ENCODE peak calls at places on chromosomes 12 and 14, in ten cellular contexts. H, W, K, Y, S, N, R, L, T and F are unnamed samples.

GRCh38 chr12:14942532-14942931 is 4.2 kb upstream of the ERP27 start:
- DNase-seq in R (no peak), T (no peak), K (no peak), W (no peak), H (no peak), L (no peak), S (no peak), Y (no peak), N (no peak), F (no peak)

GRCh38 chr12:65055874-65056273 is 65.2 kb downstream of the WIF1 start:
- DNase-seq in Y (no peak), H (no peak), S (no peak), K (no peak), L (no peak), T (no peak), W (no peak), R (no peak), N (no peak), F (no peak)

GRCh38 chr14:28163261-28163660 is 603.3 kb upstream of the FOXG1 start:
- DNase-seq in H (no peak), R (no peak), L (no peak), S (no peak), Y (no peak), K (no peak), T (no peak), W (no peak), N (no peak), F (no peak)

GRCh38 chr14:91149462-91149861 is 35.6 kb downstream of the DGLUCY start:
- DNase-seq in T (peak), S (no peak), Y (peak), K (peak), H (peak), L (peak), R (no peak), W (no peak), N (peak), F (no peak)

GRCh38 chr14:97298331-97298730 is 501.1 kb downstream of the VRK1 start:
- DNase-seq in Y (no peak), L (no peak), H (no peak), S (no peak), T (no peak), R (no peak), K (no peak), W (no peak), N (no peak), F (no peak)

GRCh38 chr14:41476526-41476925 is 130.2 kb upstream of the LRFN5 start:
- DNase-seq in L (no peak), K (no peak), R (no peak), H (peak), T (no peak), W (no peak), Y (peak), N (no peak), S (no peak), F (no peak)

GRCh38 chr12:122203301-122203967 is at the start of gene B3GNT4:
- DNase-seq in N (peak), H (peak), K (no peak), L (no peak), Y (peak), R (no peak), T (peak), S (peak), W (peak), F (no peak)

GRCh38 chr14:24692382-24693352 is 58.7 kb upstream of the GZMB start:
- DNase-seq in N (no peak), K (no peak), T (no peak), L (no peak), Y (no peak), H (no peak), R (no peak), W (no peak), S (no peak), F (no peak)

GRCh38 chr12:68450947-68451260 is 118.7 kb upstream of the MDM1 start:
- DNase-seq in R (no peak), S (no peak), L (no peak), Y (no peak), N (no peak), H (no peak), W (no peak), K (no peak), T (no peak), F (no peak)

GRCh38 chr14:100072783-100073346 is 7.6 kb downstream of the EVL start:
- DNase-seq in L (no peak), Y (no peak), T (no peak), K (no peak), H (no peak), R (no peak), S (no peak), N (no peak), W (peak), F (no peak)

GRCh38 chr12:54549774-54550451 is 512 bp downstream of the PDE1B start:
- DNase-seq in R (no peak), N (no peak), W (peak), S (no peak), T (no peak), Y (peak), K (no peak), L (no peak), H (peak), F (no peak)

GRCh38 chr12:69392146-69392928 is 32.8 kb downstream of the YEATS4 start:
- DNase-seq in W (no peak), K (no peak), S (no peak), R (no peak), T (no peak), L (no peak), Y (no peak), H (no peak), N (no peak), F (no peak)

GRCh38 chr14:60744566-60744965 is 10.0 kb downstream of the MNAT1 start:
- DNase-seq in W (no peak), R (no peak), S (no peak), L (no peak), N (no peak), T (no peak), K (no peak), H (no peak), Y (no peak), F (no peak)

GRCh38 chr12:104414581-104415305 is 42.0 kb upstream of the CHST11 start:
- DNase-seq in L (no peak), S (no peak), W (no peak), T (no peak), R (no peak), Y (no peak), K (no peak), N (no peak), H (no peak), F (no peak)

GRCh38 chr12:14928946-14929345 is 9.4 kb downstream of the ERP27 start:
- DNase-seq in L (no peak), K (no peak), W (no peak), R (no peak), N (no peak), H (no peak), T (peak), S (peak), Y (peak), F (no peak)

GRCh38 chr12:57465747-57466505 is 6.3 kb downstream of the GLI1 start:
- DNase-seq in N (no peak), K (no peak), R (no peak), T (no peak), W (no peak), L (no peak), S (no peak), H (no peak), Y (no peak), F (no peak)

GRCh38 chr14:91119556-91120311 is 5.9 kb downstream of the DGLUCY start:
- DNase-seq in Y (no peak), K (no peak), L (no peak), W (no peak), N (no peak), S (no peak), T (no peak), R (no peak), H (peak), F (no peak)

GRCh38 chr12:45745861-45746277 is 16.4 kb downstream of the ARID2 start:
- DNase-seq in L (no peak), W (peak), Y (peak), N (no peak), S (no peak), R (no peak), H (peak), T (no peak), K (no peak), F (no peak)

GRCh38 chr14:75223664-75224154 is 47.3 kb upstream of the TMED10 start:
- DNase-seq in K (no peak), N (peak), W (peak), S (peak), L (no peak), H (no peak), Y (no peak), R (no peak), T (peak), F (no peak)

GRCh38 chr12:94622475-94622874 is 27.9 kb downstream of the TMCC3 start:
- DNase-seq in L (no peak), T (no peak), S (no peak), K (no peak), N (no peak), Y (peak), W (no peak), R (no peak), H (no peak), F (no peak)

GRCh38 chr12:124130717-124131670 is 158.0 kb downstream of the ZNF664 start:
- DNase-seq in R (no peak), N (no peak), K (no peak), L (no peak), W (no peak), T (no peak), S (no peak), H (no peak), Y (no peak), F (no peak)

GRCh38 chr14:93957333-93957710 is 19.0 kb downstream of the ASB2 start:
- DNase-seq in T (no peak), L (no peak), H (no peak), N (no peak), S (no peak), Y (no peak), W (no peak), K (no peak), R (no peak), F (no peak)

GRCh38 chr12:53539526-53539925 is 32.2 kb upstream of the NPFF start:
- DNase-seq in K (no peak), S (no peak), T (no peak), L (no peak), R (no peak), Y (no peak), W (no peak), H (no peak), N (no peak), F (no peak)

GRCh38 chr14:88791252-88791621 is 1.5 kb downstream of the EML5 start:
- DNase-seq in R (no peak), K (no peak), Y (no peak), N (no peak), T (no peak), L (no peak), H (no peak), W (no peak), S (no peak), F (no peak)

GRCh38 chr14:92459479-92460421 is 53.8 kb upstream of the RIN3 start:
- DNase-seq in N (peak), Y (peak), R (no peak), L (no peak), W (no peak), S (no peak), K (no peak), H (peak), T (no peak), F (peak)

GRCh38 chr12:50166776-50167025 is 468 bp downstream of the CERS5 start:
- DNase-seq in S (no peak), T (peak), H (no peak), W (no peak), N (peak), K (no peak), Y (no peak), R (no peak), L (no peak), F (no peak)

GRCh38 chr14:80164991-80165390 is 46.3 kb downstream of the DIO2 start:
- DNase-seq in H (peak), R (no peak), K (no peak), L (peak), T (no peak), W (no peak), Y (no peak), N (no peak), S (no peak), F (no peak)

GRCh38 chr12:7441216-7441615 is 2.7 kb downstream of the CD163L1 start:
- DNase-seq in H (peak), Y (no peak), L (no peak), S (no peak), R (no peak), N (no peak), T (no peak), K (no peak), W (no peak), F (no peak)

GRCh38 chr12:41250748-41251147 is 62.6 kb downstream of the PDZRN4 start:
- DNase-seq in T (no peak), S (no peak), R (no peak), K (no peak), L (no peak), Y (peak), H (peak), N (no peak), W (no peak), F (no peak)

GRCh38 chr12:16165506-16165905 is 112.0 kb downstream of the SLC15A5 start:
- DNase-seq in H (peak), K (no peak), Y (peak), L (peak), T (peak), R (peak), N (no peak), S (no peak), W (no peak), F (no peak)

GRCh38 chr14:55075628-55076027 is 24.2 kb downstream of the MAPK1IP1L start:
- DNase-seq in K (no peak), L (no peak), W (no peak), Y (no peak), R (no peak), H (peak), S (no peak), T (no peak), N (no peak), F (no peak)

GRCh38 chr12:124782132-124782531 is 81.5 kb downstream of the SCARB1 start:
- DNase-seq in W (no peak), L (no peak), S (no peak), N (no peak), H (no peak), Y (no peak), K (no peak), T (no peak), R (no peak), F (no peak)

GRCh38 chr12:98274430-98275130 is 240.8 kb upstream of the TMPO start:
- DNase-seq in W (no peak), L (no peak), H (no peak), N (no peak), S (no peak), R (no peak), Y (no peak), T (no peak), K (no peak), F (no peak)

GRCh38 chr12:53179694-53180269 is 740 bp upstream of the ZNF740 start:
- DNase-seq in Y (no peak), T (no peak), S (peak), H (no peak), K (no peak), N (no peak), W (no peak), R (peak), L (no peak), F (no peak)

GRCh38 chr12:39587247-39587646 is 32.4 kb downstream of the ABCD2 start:
- DNase-seq in L (no peak), T (no peak), S (no peak), N (no peak), Y (peak), K (no peak), H (peak), R (no peak), W (no peak), F (no peak)

GRCh38 chr14:100972134-100972905 is 68.8 kb upstream of the RTL1 start:
- DNase-seq in L (no peak), S (no peak), W (no peak), Y (no peak), H (peak), R (no peak), T (no peak), N (no peak), K (no peak), F (no peak)

GRCh38 chr12:30514666-30515065 is 181.0 kb downstream of the IPO8 start:
- DNase-seq in L (no peak), H (no peak), R (no peak), S (no peak), K (no peak), Y (no peak), N (no peak), T (no peak), W (no peak), F (no peak)

GRCh38 chr12:30519535-30519934 is 176.1 kb downstream of the IPO8 start:
- DNase-seq in H (no peak), L (no peak), W (no peak), R (no peak), K (no peak), N (no peak), S (no peak), Y (no peak), T (peak), F (no peak)

GRCh38 chr12:30517320-30517719 is 178.3 kb downstream of the IPO8 start:
- DNase-seq in W (no peak), K (no peak), S (no peak), L (no peak), Y (no peak), H (no peak), R (no peak), T (no peak), N (no peak), F (no peak)

GRCh38 chr12:30515351-30515750 is 180.3 kb downstream of the IPO8 start:
- DNase-seq in T (no peak), W (no peak), Y (peak), S (no peak), K (no peak), R (no peak), H (peak), N (no peak), L (no peak), F (no peak)
- TF ChIP-seq CTCF in T (peak), W (no peak), Y (peak), S (peak), K (no peak), R (peak), H (peak), N (peak), L (no peak), F (peak)

GRCh38 chr12:2118061-2118460 is 65.3 kb downstream of the CACNA1C start:
- DNase-seq in N (no peak), L (no peak), H (no peak), R (no peak), S (no peak), K (no peak), W (no peak), Y (no peak), T (no peak), F (no peak)
- TF ChIP-seq CTCF in N (no peak), L (no peak), H (no peak), R (no peak), S (no peak), K (no peak), W (no peak), Y (no peak), T (no peak), F (no peak)

GRCh38 chr12:109428038-109428629 is 49.0 kb downstream of the KCTD10 start:
- DNase-seq in W (peak), K (no peak), H (peak), S (peak), N (peak), L (no peak), R (peak), T (peak), Y (peak), F (peak)
- TF ChIP-seq CTCF in W (peak), K (peak), H (peak), S (peak), N (peak), L (peak), R (peak), T (peak), Y (peak), F (peak)

GRCh38 chr14:71166434-71166833 is 259.2 kb downstream of the PCNX1 start:
- DNase-seq in R (no peak), K (no peak), S (no peak), T (peak), N (no peak), W (no peak), L (no peak), Y (peak), H (peak), F (no peak)
- TF ChIP-seq CTCF in R (peak), K (peak), S (peak), T (peak), N (peak), W (no peak), L (peak), Y (peak), H (peak), F (peak)

GRCh38 chr14:104795781-104796681 is 483 bp upstream of the AKT1 start:
- DNase-seq in R (no peak), Y (peak), T (peak), W (peak), S (no peak), L (no peak), N (peak), H (no peak), K (no peak), F (no peak)

GRCh38 chr14:104795468-104795780 is at the start of gene AKT1:
- DNase-seq in R (no peak), T (no peak), S (no peak), L (no peak), W (no peak), H (no peak), N (no peak), Y (no peak), K (no peak), F (no peak)

GRCh38 chr14:104793703-104793959 is 1.9 kb downstream of the AKT1 start:
- DNase-seq in S (no peak), N (no peak), H (no peak), R (no peak), L (no peak), K (no peak), Y (no peak), W (no peak), T (no peak), F (no peak)

GRCh38 chr14:104794099-104794498 is 1.4 kb downstream of the AKT1 start:
- DNase-seq in S (peak), H (peak), R (no peak), N (peak), L (no peak), Y (peak), W (no peak), K (no peak), T (peak), F (no peak)

GRCh38 chr14:104794641-104795467 is 694 bp downstream of the AKT1 start:
- DNase-seq in N (peak), H (no peak), R (no peak), L (no peak), Y (peak), T (peak), K (no peak), S (no peak), W (peak), F (no peak)
- TF ChIP-seq CTCF in N (no peak), H (no peak), R (no peak), L (no peak), Y (peak), T (peak), K (no peak), S (no peak), W (no peak), F (no peak)

GRCh38 chr12:108282160-108282559 is 57.0 kb downstream of the CMKLR1 start:
- DNase-seq in Y (no peak), T (no peak), R (no peak), L (no peak), S (no peak), H (no peak), K (no peak), N (no peak), W (no peak), F (no peak)
- TF ChIP-seq CTCF in Y (no peak), T (no peak), R (no peak), L (no peak), S (no peak), H (no peak), K (no peak), N (no peak), W (no peak), F (no peak)

GRCh38 chr14:53764846-53765245 is 191.8 kb downstream of the BMP4 start:
- DNase-seq in S (no peak), H (no peak), T (no peak), N (no peak), L (no peak), W (no peak), R (no peak), Y (no peak), K (no peak), F (no peak)
- TF ChIP-seq CTCF in S (no peak), H (no peak), T (no peak), N (no peak), L (no peak), W (no peak), R (no peak), Y (no peak), K (no peak), F (no peak)

GRCh38 chr12:27865421-27865820 is 85.4 kb upstream of the MANSC4 start:
- DNase-seq in R (no peak), H (peak), L (peak), S (no peak), T (no peak), K (no peak), N (no peak), Y (peak), W (no peak), F (no peak)

GRCh38 chr12:27859648-27860047 is 79.6 kb upstream of the MANSC4 start:
- DNase-seq in Y (no peak), S (no peak), K (no peak), W (no peak), R (no peak), N (no peak), T (no peak), H (no peak), L (no peak), F (no peak)

GRCh38 chr12:27866382-27867101 is 86.5 kb upstream of the MANSC4 start:
- DNase-seq in S (no peak), T (no peak), W (no peak), K (no peak), L (peak), Y (peak), H (peak), N (no peak), R (no peak), F (no peak)

GRCh38 chr12:27864521-27864920 is 84.5 kb upstream of the MANSC4 start:
- DNase-seq in W (no peak), R (no peak), N (no peak), H (no peak), L (no peak), K (no peak), T (no peak), Y (no peak), S (no peak), F (no peak)

DNA sequence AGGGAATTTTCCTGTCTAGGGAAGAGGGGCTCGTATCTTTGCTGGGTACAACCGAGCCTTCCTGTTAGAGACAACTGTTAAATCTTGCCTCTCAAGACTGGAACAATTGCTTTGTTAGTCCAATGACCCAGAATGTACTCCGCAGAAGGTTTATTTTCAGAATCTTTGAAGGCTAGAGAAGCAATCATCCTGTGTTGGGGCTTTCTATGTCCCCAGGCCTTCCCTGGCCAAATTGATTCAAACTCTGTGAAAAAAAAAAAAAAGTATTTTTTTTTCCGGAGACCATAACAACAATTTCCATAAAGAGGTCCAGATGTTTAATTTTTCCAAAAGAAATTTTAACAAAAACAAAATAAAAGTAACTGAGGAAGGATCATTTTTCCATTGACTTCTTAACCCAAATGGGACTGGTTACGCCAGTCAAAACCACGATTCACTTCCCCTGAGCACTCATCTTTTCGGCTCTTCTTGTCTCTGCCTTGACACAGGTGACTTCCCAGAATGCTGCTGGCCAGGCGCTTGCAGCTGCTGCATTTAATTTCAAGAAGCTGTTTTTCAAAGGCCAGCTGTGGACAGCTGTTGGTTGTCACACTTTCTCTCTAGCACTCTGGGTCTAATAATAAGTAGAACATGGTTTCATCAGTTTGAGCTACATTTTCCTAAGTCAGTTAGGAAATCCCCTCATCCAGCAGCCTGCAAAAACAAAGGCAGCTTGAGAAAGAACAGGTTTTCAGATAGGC is 81.6 kb upstream of the MANSC4 start:
- DNase-seq in S (no peak), L (no peak), T (peak), W (no peak), R (no peak), H (no peak), N (peak), Y (peak), K (no peak), F (no peak)
- TF ChIP-seq CTCF in S (no peak), L (no peak), T (no peak), W (no peak), R (no peak), H (no peak), N (no peak), Y (no peak), K (no peak), F (no peak)